ENCODE peak calls at places on chromosomes 12 and 14, in ten cellular contexts. O is COR-L47; Q is Jurkat, Clone E6-1; T is Kasumi-1; B is SJCRH30; I is hypothalamus; N is mesenchymal stem cell; W is T follicular helper cell; A is kidney tubule cell; C is CD4-positive, alpha-beta T cell. D is an unnamed sample.

GRCh38 chr14:74085047-74085637 is 386 bp downstream of the LIN52 start:
- DNase-seq in B (peak), A (peak), C (no peak), T (peak), N (peak), I (no peak), W (no peak), Q (no peak), O (peak), D (peak)

GRCh38 chr12:6292606-6293005 is 17.9 kb upstream of the PLEKHG6 start:
- DNase-seq in B (no peak), C (no peak), Q (no peak), T (no peak), N (peak), A (no peak), I (no peak), W (no peak), O (no peak), D (no peak)

GRCh38 chr14:42779024-42779423 is 1172.3 kb downstream of the LRFN5 start:
- DNase-seq in N (peak), A (no peak), B (no peak), I (no peak), T (no peak), C (no peak), O (peak), W (no peak), Q (no peak), D (no peak)

GRCh38 chr12:62250671-62251608 is 9.3 kb upstream of the USP15 start:
- DNase-seq in Q (no peak), T (no peak), O (no peak), W (no peak), C (no peak), B (peak), N (peak), I (no peak), A (no peak), D (peak)

GRCh38 chr12:81022531-81022930 is 55.3 kb upstream of the ACSS3 start:
- DNase-seq in O (no peak), W (no peak), Q (no peak), T (no peak), N (no peak), I (no peak), A (no peak), C (no peak), B (no peak), D (no peak)

GRCh38 chr14:39368261-39368959 is 63.8 kb downstream of the FBXO33 start:
- DNase-seq in Q (peak), C (peak), T (peak), A (peak), I (peak), O (peak), W (no peak), N (peak), B (peak), D (peak)

GRCh38 chr12:108525681-108526080 is 10.6 kb downstream of the FICD start:
- DNase-seq in Q (no peak), C (no peak), O (no peak), T (no peak), I (no peak), A (peak), B (no peak), N (peak), W (no peak), D (no peak)

GRCh38 chr12:58416211-58416610 is 474.8 kb downstream of the ATP23 start:
- DNase-seq in N (peak), T (no peak), A (peak), C (no peak), W (no peak), B (peak), Q (no peak), O (no peak), I (no peak), D (no peak)

GRCh38 chr12:57458665-57459054 is 925 bp upstream of the GLI1 start:
- DNase-seq in B (no peak), I (no peak), T (no peak), A (no peak), Q (no peak), W (no peak), N (no peak), O (no peak), C (no peak), D (no peak)

GRCh38 chr12:2498961-2499500 is 295.7 kb upstream of the FKBP4 start:
- DNase-seq in A (no peak), B (no peak), O (peak), I (no peak), N (no peak), W (no peak), T (no peak), Q (no peak), C (no peak), D (no peak)

GRCh38 chr12:113295846-113296556 is 38.9 kb downstream of the SLC8B1 start:
- DNase-seq in W (no peak), A (no peak), B (no peak), T (no peak), C (no peak), O (no peak), Q (no peak), N (no peak), I (no peak), D (no peak)

GRCh38 chr12:52380271-52380694 is 5.2 kb downstream of the KRT84 start:
- DNase-seq in B (no peak), N (peak), W (no peak), I (peak), A (peak), O (no peak), Q (no peak), C (no peak), T (peak), D (peak)

GRCh38 chr14:59464651-59465569 is at the start of gene GPR135:
- DNase-seq in C (peak), O (peak), N (peak), W (peak), Q (no peak), I (peak), B (no peak), T (no peak), A (peak), D (no peak)

GRCh38 chr12:68791897-68792481 is 16.0 kb upstream of the MDM2 start:
- DNase-seq in I (no peak), N (no peak), W (no peak), B (no peak), T (no peak), Q (no peak), A (no peak), O (no peak), C (no peak), D (no peak)

GRCh38 chr14:105494606-105494929 is 3.5 kb downstream of the TEDC1 start:
- DNase-seq in O (no peak), C (no peak), N (no peak), W (no peak), I (no peak), B (no peak), Q (no peak), T (no peak), A (no peak), D (no peak)

GRCh38 chr12:78181544-78182162 is 351.0 kb downstream of the NAV3 start:
- DNase-seq in N (peak), I (no peak), Q (peak), W (no peak), O (peak), B (peak), A (no peak), T (peak), C (no peak), D (peak)

GRCh38 chr12:108633534-108634224 is at the start of gene SELPLG:
- DNase-seq in T (peak), O (no peak), A (no peak), I (peak), Q (peak), W (peak), B (peak), N (no peak), C (peak), D (peak)

GRCh38 chr12:53504004-53504920 is 3.0 kb downstream of the NPFF start:
- DNase-seq in Q (no peak), I (no peak), W (no peak), A (no peak), C (no peak), O (no peak), T (no peak), B (no peak), N (no peak), D (no peak)

GRCh38 chr12:93390565-93391297 is 13.0 kb downstream of the NUDT4 start:
- DNase-seq in A (peak), N (no peak), W (no peak), C (no peak), Q (no peak), B (no peak), I (no peak), T (no peak), O (no peak), D (no peak)

GRCh38 chr12:46664771-46665287 is 161.0 kb downstream of the SLC38A4 start:
- DNase-seq in C (no peak), B (peak), W (no peak), Q (no peak), N (peak), A (peak), T (peak), I (no peak), O (no peak), D (peak)

GRCh38 chr14:21539154-21539940 is 13.2 kb upstream of the SALL2 start:
- DNase-seq in B (no peak), N (no peak), T (no peak), I (peak), A (no peak), O (no peak), C (no peak), Q (no peak), W (no peak), D (no peak)

GRCh38 chr14:63039800-63040380 is 5.4 kb downstream of the KCNH5 start:
- DNase-seq in B (peak), O (peak), T (peak), W (no peak), N (peak), C (no peak), I (no peak), Q (peak), A (peak), D (peak)

GRCh38 chr14:76260749-76261148 is 109.0 kb downstream of the GPATCH2L start:
- DNase-seq in N (no peak), W (no peak), Q (no peak), C (no peak), O (no peak), B (no peak), I (no peak), T (no peak), A (no peak), D (no peak)

GRCh38 chr14:69056389-69056788 is 77.3 kb upstream of the ACTN1 start:
- DNase-seq in B (no peak), Q (no peak), T (no peak), W (no peak), A (peak), C (no peak), O (peak), N (peak), I (peak), D (peak)

GRCh38 chr12:112419269-112420133 is 754 bp downstream of the PTPN11 start:
- DNase-seq in N (peak), Q (no peak), C (peak), W (peak), T (peak), O (no peak), I (peak), B (peak), A (peak), D (no peak)

GRCh38 chr12:80756875-80757274 is 40.2 kb downstream of the MYF5 start:
- DNase-seq in O (no peak), W (no peak), Q (no peak), I (no peak), T (no peak), B (no peak), A (peak), C (no peak), N (no peak), D (no peak)

GRCh38 chr12:86724716-86725115 is 468.5 kb upstream of the MGAT4C start:
- DNase-seq in C (no peak), B (no peak), N (peak), O (no peak), T (no peak), Q (no peak), I (no peak), W (no peak), A (no peak), D (no peak)

GRCh38 chr12:115988193-115988592 is 289.3 kb downstream of the MED13L start:
- DNase-seq in C (no peak), O (no peak), A (no peak), W (no peak), I (no peak), B (peak), Q (no peak), N (no peak), T (no peak), D (no peak)

GRCh38 chr12:25319233-25319984 is 68.7 kb upstream of the KRAS start:
- DNase-seq in C (no peak), Q (no peak), B (no peak), T (no peak), I (no peak), A (no peak), N (no peak), O (no peak), W (no peak), D (no peak)